ENCODE peak calls at places on chromosomes 2 and 18, in six cellular contexts. R is fibroblast of pulmonary artery; X is GM23248; I is CD8-positive, alpha-beta memory T cell; U is A549; A is body of pancreas. B is an unnamed sample.

GRCh38 chr2:150938586-150938985 is 323.1 kb downstream of the RBM43 start:
- DNase-seq in R (no peak), X (peak), I (no peak), U (no peak), A (no peak), B (peak)

GRCh38 chr18:7273301-7273911 is 42.5 kb downstream of the LRRC30 start:
- DNase-seq in R (peak), X (peak), I (no peak), U (no peak), A (peak), B (peak)

GRCh38 chr18:2083691-2084090 is 487.6 kb downstream of the METTL4 start:
- DNase-seq in R (no peak), X (no peak), I (no peak), U (peak), A (no peak), B (no peak)

GRCh38 chr18:32779010-32779409 is 6.2 kb upstream of the KLHL14 start:
- DNase-seq in R (no peak), X (no peak), I (no peak), U (no peak), A (no peak), B (no peak)

GRCh38 chr18:42446195-42446594 is 491.2 kb downstream of the PIK3C3 start:
- DNase-seq in R (peak), X (peak), I (no peak), U (no peak), A (no peak), B (peak)

GRCh38 chr18:6927136-6927535 is 190.5 kb downstream of the LAMA1 start:
- DNase-seq in R (no peak), X (no peak), I (no peak), U (no peak), A (no peak), B (no peak)

GRCh38 chr18:1147616-1148184 is 243.0 kb downstream of the ADCYAP1 start:
- DNase-seq in R (no peak), X (no peak), I (no peak), U (no peak), A (no peak), B (no peak)

GRCh38 chr2:215832791-215833190 is 180.6 kb downstream of the MREG start:
- DNase-seq in R (peak), X (peak), I (no peak), U (no peak), A (no peak), B (peak)

GRCh38 chr2:33340265-33340664 is 136.2 kb upstream of the RASGRP3 start:
- DNase-seq in R (peak), X (peak), I (no peak), U (no peak), A (peak), B (no peak)

GRCh38 chr2:202196727-202197126 is 41.7 kb downstream of the SUMO1 start:
- DNase-seq in R (no peak), X (no peak), I (no peak), U (no peak), A (no peak), B (no peak)

GRCh38 chr2:222318712-222319575 is 20.1 kb upstream of the PAX3 start:
- DNase-seq in R (peak), X (peak), I (no peak), U (peak), A (peak), B (no peak)

GRCh38 chr2:206202446-206202845 is 42.8 kb downstream of the EEF1B2 start:
- DNase-seq in R (no peak), X (no peak), I (no peak), U (no peak), A (no peak), B (no peak)

GRCh38 chr2:55419236-55419513 is 481 bp downstream of the CCDC88A start:
- DNase-seq in R (peak), X (peak), I (peak), U (peak), A (no peak), B (peak)

GRCh38 chr2:166413255-166413654 is 37.5 kb upstream of the SCN9A start:
- DNase-seq in R (peak), X (peak), I (no peak), U (no peak), A (no peak), B (peak)

GRCh38 chr2:160214461-160215055 is 14.5 kb upstream of the ITGB6 start:
- DNase-seq in R (peak), X (peak), I (no peak), U (peak), A (no peak), B (peak)

GRCh38 chr2:150169230-150169629 is 318.2 kb downstream of the RND3 start:
- DNase-seq in R (peak), X (peak), I (no peak), U (peak), A (peak), B (peak)

GRCh38 chr2:152611458-152612231 is 105.6 kb downstream of the PRPF40A start:
- DNase-seq in R (peak), X (peak), I (no peak), U (peak), A (no peak), B (peak)

GRCh38 chr2:62785216-62785615 is 79.7 kb downstream of the EHBP1 start:
- DNase-seq in R (no peak), X (no peak), I (no peak), U (no peak), A (no peak), B (no peak)

GRCh38 chr2:160920791-160921303 is 239.4 kb upstream of the TANK start:
- DNase-seq in R (peak), X (peak), I (no peak), U (no peak), A (no peak), B (peak)

GRCh38 chr2:96960956-96961350 is 25.4 kb downstream of the FAM178B start:
- DNase-seq in R (no peak), X (no peak), I (no peak), U (no peak), A (no peak), B (no peak)

GRCh38 chr2:150191349-150191748 is 296.1 kb downstream of the RND3 start:
- DNase-seq in R (peak), X (peak), I (no peak), U (no peak), A (no peak), B (peak)

GRCh38 chr18:44700652-44701051 is 20.0 kb downstream of the SETBP1 start:
- DNase-seq in R (peak), X (peak), I (peak), U (no peak), A (peak), B (no peak)

GRCh38 chr2:102488063-102488462 is 15.0 kb downstream of the SLC9A4 start:
- DNase-seq in R (peak), X (peak), I (no peak), U (no peak), A (no peak), B (peak)

GRCh38 chr18:22734103-22734661 is 198.9 kb upstream of the RBBP8 start:
- DNase-seq in R (no peak), X (no peak), I (no peak), U (no peak), A (no peak), B (no peak)

GRCh38 chr2:241309684-241310117 is 5.8 kb downstream of the HDLBP start:
- DNase-seq in R (peak), X (peak), I (peak), U (no peak), A (no peak), B (peak)

GRCh38 chr2:59314367-59314766 is 1073.2 kb upstream of the FANCL start:
- DNase-seq in R (no peak), X (no peak), I (no peak), U (no peak), A (no peak), B (no peak)

GRCh38 chr2:59307196-59307595 is 1066.1 kb upstream of the FANCL start:
- DNase-seq in R (no peak), X (no peak), I (no peak), U (no peak), A (no peak), B (no peak)

GRCh38 chr2:59308108-59308507 is 1067.0 kb upstream of the FANCL start:
- DNase-seq in R (no peak), X (no peak), I (no peak), U (no peak), A (no peak), B (no peak)

GRCh38 chr2:59312967-59313943 is 1072.1 kb upstream of the FANCL start:
- DNase-seq in R (no peak), X (no peak), I (no peak), U (no peak), A (no peak), B (no peak)

DNA sequence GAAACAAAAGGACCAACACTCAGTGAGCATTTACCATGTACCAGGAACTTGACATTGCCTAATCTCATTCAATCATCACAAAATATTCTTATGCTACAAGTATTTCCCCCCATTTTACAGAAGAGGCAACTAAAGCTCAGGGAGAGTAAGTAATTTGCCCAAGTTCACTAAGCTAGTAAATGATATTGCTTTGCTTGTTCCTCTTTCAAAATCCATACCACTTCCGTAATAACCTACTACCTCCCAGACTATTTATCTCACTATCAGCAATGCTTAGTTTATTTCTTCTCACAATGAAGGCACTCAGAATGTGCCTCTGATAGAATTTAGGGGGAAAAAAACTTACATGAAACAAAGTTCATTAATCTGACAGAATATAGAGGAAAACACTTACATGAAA is 1070.9 kb upstream of the FANCL start:
- DNase-seq in R (no peak), X (no peak), I (no peak), U (no peak), A (no peak), B (no peak)
- H3K4me3 ChIP-seq in R (no peak), X (no peak), I (no peak), U (no peak), A (no peak), B (no peak)

GRCh38 chr2:45342-46130 is 769 bp downstream of the FAM110C start:
- DNase-seq in R (no peak), X (no peak), I (no peak), U (no peak), A (peak), B (no peak)
- H3K4me3 ChIP-seq in R (no peak), X (no peak), I (peak), U (peak), A (peak), B (no peak)

DNA sequence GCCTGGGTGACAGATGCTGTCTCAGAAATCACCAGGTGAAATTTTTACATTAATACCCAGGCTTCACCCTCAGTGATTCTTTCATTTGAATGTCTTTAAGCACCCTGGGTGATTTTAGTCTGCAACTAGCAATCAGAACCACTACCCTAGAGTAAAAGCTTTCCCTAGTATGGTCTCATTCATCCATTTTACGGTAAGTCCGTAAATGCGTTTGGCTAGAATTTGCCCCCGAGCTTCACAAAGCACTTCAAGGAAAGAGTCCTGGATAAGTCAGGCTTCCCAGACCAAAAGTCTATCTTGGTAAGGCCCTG is 9.7 kb downstream of the SRSF7 start:
- DNase-seq in R (no peak), X (no peak), I (no peak), U (no peak), A (no peak), B (no peak)
- H3K4me3 ChIP-seq in R (no peak), X (no peak), I (no peak), U (no peak), A (no peak), B (no peak)

GRCh38 chr18:13369756-13370510 is 151.4 kb downstream of the LDLRAD4 start:
- DNase-seq in R (no peak), X (no peak), I (no peak), U (peak), A (no peak), B (peak)
- H3K4me3 ChIP-seq in R (no peak), X (no peak), I (no peak), U (no peak), A (no peak), B (no peak)

B was measured in AG10803.